ENCODE peak calls at places on chromosomes 13 and 19, in seven cellular contexts. C is right atrium auricular region; X is NCI-H1436; Y is stimulated activated CD8-positive, alpha-beta memory T cell treated with anti-CD3 and anti-CD28 coated beads, Interleukin-12 subunit alpha, Interleukin-12 subunit beta, amount 100 ng/mL, for 1 hour; Z is foreskin keratinocyte; S is Kasumi-1; N is activated CD4-positive, alpha-beta memory T cell treated with anti-CD3 and anti-CD28 coated beads for 36 hours. L is an unnamed sample.

GRCh38 chr19:5335593-5335992 is 5.0 kb downstream of the PTPRS start:
- DNase-seq in Y (no peak), Z (no peak), X (no peak), S (no peak), C (no peak), N (no peak), L (no peak)

GRCh38 chr19:51983361-51983760 is 3.3 kb downstream of the ZNF350 start:
- DNase-seq in X (no peak), Y (no peak), S (no peak), Z (no peak), C (no peak), N (no peak), L (no peak)

GRCh38 chr19:42407085-42407815 is 17.2 kb upstream of the CNFN start:
- DNase-seq in X (no peak), C (no peak), S (no peak), N (no peak), Y (no peak), Z (no peak), L (no peak)

GRCh38 chr13:110874508-110874960 is 40.3 kb downstream of the ANKRD10 start:
- DNase-seq in X (peak; percentile 69), S (peak; percentile 45), Z (no peak), N (peak; percentile 74), Y (peak; percentile 8), C (peak; percentile 86), L (peak; percentile 78)

GRCh38 chr19:3132971-3133792 is 2.7 kb upstream of the GNA15 start:
- DNase-seq in C (peak; percentile 71), Z (no peak), N (peak; percentile 95), S (peak; percentile 85), Y (peak; percentile 57), X (no peak), L (peak; percentile 96)

GRCh38 chr13:36758345-36758744 is 60.7 kb upstream of the RFXAP start:
- DNase-seq in C (no peak), S (no peak), Z (no peak), X (peak; percentile 27), Y (no peak), N (no peak), L (no peak)

GRCh38 chr13:76813874-76814273 is 72.3 kb downstream of the KCTD12 start:
- DNase-seq in N (no peak), X (no peak), Z (no peak), S (peak; percentile 52), Y (no peak), C (no peak), L (no peak)

GRCh38 chr19:58261968-58262921 is 16.5 kb upstream of the ZNF8 start:
- DNase-seq in S (no peak), C (no peak), Z (no peak), X (no peak), N (no peak), Y (no peak), L (no peak)

GRCh38 chr19:38683393-38684077 is 36.1 kb downstream of the ACTN4 start:
- DNase-seq in C (peak; percentile 77), Y (peak; percentile 40), X (no peak), Z (peak; percentile 100), N (peak; percentile 82), S (peak; percentile 5), L (peak; percentile 61)

GRCh38 chr13:85586422-85586831 is 212.8 kb downstream of the SLITRK6 start:
- DNase-seq in X (no peak), C (no peak), N (no peak), S (peak; percentile 10), Y (no peak), Z (peak; percentile 99), L (no peak)

GRCh38 chr19:6012416-6013170 is 34.7 kb upstream of the RANBP3 start:
- DNase-seq in Y (no peak), C (no peak), Z (no peak), S (no peak), X (no peak), N (no peak), L (no peak)

GRCh38 chr19:32287811-32288227 is 57.6 kb upstream of the ZNF507 start:
- DNase-seq in N (peak; percentile 44), C (peak; percentile 73), Z (no peak), X (peak; percentile 6), Y (no peak), S (no peak), L (peak; percentile 52)